ENCODE peak calls at places on chromosome 21, in ten cellular contexts. One of them, this sample, is unnamed.

GRCh38 chr21:20641251-20641650 is 357.0 kb upstream of the NCAM2 start:
- DNase-seq in GM23248: no peak
- DNase-seq in iPS DF 6.9: no peak
- DNase-seq in tibial artery: no peak
- DNase-seq in CD4-positive, CD25-positive, alpha-beta regulatory T cell: no peak
- DNase-seq in aorta: no peak
- DNase-seq in mesenchymal stem cell: no peak
- DNase-seq in cardiac fibroblast: no peak
- DNase-seq in lower lobe of right lung: no peak
- DNase-seq in choroid plexus epithelial cell: no peak
- DNase-seq in this sample: no peak

GRCh38 chr21:32140212-32141008 is 138.4 kb downstream of the MIS18A start:
- DNase-seq in GM23248: peak
- DNase-seq in iPS DF 6.9: no peak
- DNase-seq in tibial artery: no peak
- DNase-seq in CD4-positive, CD25-positive, alpha-beta regulatory T cell: no peak
- DNase-seq in aorta: no peak
- DNase-seq in mesenchymal stem cell: no peak
- DNase-seq in cardiac fibroblast: no peak
- DNase-seq in lower lobe of right lung: no peak
- DNase-seq in choroid plexus epithelial cell: no peak
- DNase-seq in this sample: no peak

GRCh38 chr21:26818911-26819310 is 26.3 kb downstream of the ADAMTS1 start:
- DNase-seq in GM23248: no peak
- DNase-seq in iPS DF 6.9: no peak
- DNase-seq in tibial artery: no peak
- DNase-seq in CD4-positive, CD25-positive, alpha-beta regulatory T cell: no peak
- DNase-seq in aorta: no peak
- DNase-seq in mesenchymal stem cell: no peak
- DNase-seq in cardiac fibroblast: no peak
- DNase-seq in lower lobe of right lung: no peak
- DNase-seq in choroid plexus epithelial cell: no peak
- DNase-seq in this sample: no peak

GRCh38 chr21:38264581-38264980 is 7.8 kb downstream of the KCNJ15 start:
- DNase-seq in GM23248: no peak
- DNase-seq in iPS DF 6.9: no peak
- DNase-seq in tibial artery: no peak
- DNase-seq in CD4-positive, CD25-positive, alpha-beta regulatory T cell: no peak
- DNase-seq in aorta: no peak
- DNase-seq in mesenchymal stem cell: no peak
- DNase-seq in cardiac fibroblast: no peak
- DNase-seq in lower lobe of right lung: no peak
- DNase-seq in choroid plexus epithelial cell: no peak
- DNase-seq in this sample: no peak

GRCh38 chr21:31316488-31317169 is 27.4 kb downstream of the TIAM1 start:
- DNase-seq in GM23248: peak
- DNase-seq in iPS DF 6.9: no peak
- DNase-seq in tibial artery: no peak
- DNase-seq in CD4-positive, CD25-positive, alpha-beta regulatory T cell: no peak
- DNase-seq in aorta: no peak
- DNase-seq in mesenchymal stem cell: no peak
- DNase-seq in cardiac fibroblast: peak
- DNase-seq in lower lobe of right lung: no peak
- DNase-seq in choroid plexus epithelial cell: peak
- DNase-seq in this sample: no peak

GRCh38 chr21:19321688-19322087 is 918.1 kb upstream of the TMPRSS15 start:
- DNase-seq in GM23248: no peak
- DNase-seq in iPS DF 6.9: no peak
- DNase-seq in tibial artery: no peak
- DNase-seq in CD4-positive, CD25-positive, alpha-beta regulatory T cell: no peak
- DNase-seq in aorta: no peak
- DNase-seq in mesenchymal stem cell: no peak
- DNase-seq in cardiac fibroblast: no peak
- DNase-seq in lower lobe of right lung: no peak
- DNase-seq in choroid plexus epithelial cell: peak
- DNase-seq in this sample: no peak

GRCh38 chr21:17388226-17388625 is 124.6 kb upstream of the CXADR start:
- DNase-seq in GM23248: no peak
- DNase-seq in iPS DF 6.9: no peak
- DNase-seq in tibial artery: no peak
- DNase-seq in CD4-positive, CD25-positive, alpha-beta regulatory T cell: no peak
- DNase-seq in aorta: peak
- DNase-seq in mesenchymal stem cell: no peak
- DNase-seq in cardiac fibroblast: no peak
- DNase-seq in lower lobe of right lung: no peak
- DNase-seq in choroid plexus epithelial cell: no peak
- DNase-seq in this sample: no peak

GRCh38 chr21:18832950-18833349 is 429.4 kb upstream of the TMPRSS15 start:
- DNase-seq in GM23248: no peak
- DNase-seq in iPS DF 6.9: no peak
- DNase-seq in tibial artery: no peak
- DNase-seq in CD4-positive, CD25-positive, alpha-beta regulatory T cell: no peak
- DNase-seq in aorta: no peak
- DNase-seq in mesenchymal stem cell: peak
- DNase-seq in cardiac fibroblast: peak
- DNase-seq in lower lobe of right lung: no peak
- DNase-seq in choroid plexus epithelial cell: peak
- DNase-seq in this sample: no peak

GRCh38 chr21:19607983-19608668 is 1204.5 kb upstream of the TMPRSS15 start:
- DNase-seq in GM23248: no peak
- DNase-seq in iPS DF 6.9: no peak
- DNase-seq in tibial artery: no peak
- DNase-seq in CD4-positive, CD25-positive, alpha-beta regulatory T cell: no peak
- DNase-seq in aorta: no peak
- DNase-seq in mesenchymal stem cell: peak
- DNase-seq in cardiac fibroblast: no peak
- DNase-seq in lower lobe of right lung: no peak
- DNase-seq in choroid plexus epithelial cell: peak
- DNase-seq in this sample: no peak

GRCh38 chr21:36384885-36385232 is 333 bp upstream of the CHAF1B start:
- DNase-seq in GM23248: no peak
- DNase-seq in iPS DF 6.9: no peak
- DNase-seq in tibial artery: no peak
- DNase-seq in CD4-positive, CD25-positive, alpha-beta regulatory T cell: no peak
- DNase-seq in aorta: no peak
- DNase-seq in mesenchymal stem cell: no peak
- DNase-seq in cardiac fibroblast: no peak
- DNase-seq in lower lobe of right lung: no peak
- DNase-seq in choroid plexus epithelial cell: no peak
- DNase-seq in this sample: no peak

GRCh38 chr21:36388076-36388475 is 2.9 kb downstream of the CHAF1B start:
- DNase-seq in GM23248: no peak
- DNase-seq in iPS DF 6.9: no peak
- DNase-seq in tibial artery: no peak
- DNase-seq in CD4-positive, CD25-positive, alpha-beta regulatory T cell: no peak
- DNase-seq in aorta: no peak
- DNase-seq in mesenchymal stem cell: no peak
- DNase-seq in cardiac fibroblast: no peak
- DNase-seq in lower lobe of right lung: no peak
- DNase-seq in choroid plexus epithelial cell: no peak
- DNase-seq in this sample: no peak

GRCh38 chr21:36385233-36385908 is at the start of gene CHAF1B:
- DNase-seq in GM23248: peak
- DNase-seq in iPS DF 6.9: peak
- DNase-seq in tibial artery: peak
- DNase-seq in CD4-positive, CD25-positive, alpha-beta regulatory T cell: peak
- DNase-seq in aorta: peak
- DNase-seq in mesenchymal stem cell: peak
- DNase-seq in cardiac fibroblast: peak
- DNase-seq in lower lobe of right lung: peak
- DNase-seq in choroid plexus epithelial cell: peak
- DNase-seq in this sample: peak

GRCh38 chr21:36388835-36389234 is 3.6 kb downstream of the CHAF1B start:
- DNase-seq in GM23248: peak
- DNase-seq in iPS DF 6.9: peak
- DNase-seq in tibial artery: no peak
- DNase-seq in CD4-positive, CD25-positive, alpha-beta regulatory T cell: no peak
- DNase-seq in aorta: no peak
- DNase-seq in mesenchymal stem cell: peak
- DNase-seq in cardiac fibroblast: peak
- DNase-seq in lower lobe of right lung: no peak
- DNase-seq in choroid plexus epithelial cell: peak
- DNase-seq in this sample: no peak

DNA sequence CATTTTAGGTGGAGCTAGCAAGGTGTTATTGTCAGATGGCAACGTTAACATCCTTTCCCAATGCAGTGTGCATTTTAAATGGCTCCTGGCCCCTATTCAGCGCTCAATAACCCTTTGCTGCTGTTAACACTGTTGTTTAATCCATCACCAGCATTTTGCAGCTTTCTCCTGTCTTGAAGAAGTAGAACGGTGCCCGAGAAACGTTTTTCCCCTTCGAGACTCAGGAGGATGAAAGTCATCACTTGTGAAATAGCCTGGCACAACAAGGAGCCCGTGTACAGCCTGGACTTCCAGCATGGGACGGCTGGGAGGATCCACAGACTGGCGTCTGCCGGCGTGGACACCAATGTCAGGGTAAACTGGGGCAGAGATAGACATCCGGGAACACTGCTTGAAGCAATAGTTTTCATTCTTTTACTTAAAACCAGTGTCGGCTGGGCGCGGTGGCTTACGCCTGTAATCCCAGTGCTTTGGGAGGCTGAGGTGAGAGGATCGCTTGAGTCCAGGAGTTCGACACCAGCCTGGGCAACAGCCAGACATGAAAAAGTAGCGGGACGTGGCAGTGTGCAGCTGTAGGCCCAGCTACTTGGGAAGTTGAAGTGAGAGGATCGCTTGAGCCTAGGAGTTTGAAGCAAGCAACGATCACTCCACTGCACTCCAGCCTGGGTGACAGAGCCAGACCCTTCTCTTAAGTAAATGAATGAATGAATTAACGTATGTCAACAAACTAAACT is 884 bp downstream of the CHAF1B start:
- DNase-seq in GM23248: peak
- DNase-seq in iPS DF 6.9: no peak
- DNase-seq in tibial artery: no peak
- DNase-seq in CD4-positive, CD25-positive, alpha-beta regulatory T cell: no peak
- DNase-seq in aorta: no peak
- DNase-seq in mesenchymal stem cell: no peak
- DNase-seq in cardiac fibroblast: peak
- DNase-seq in lower lobe of right lung: no peak
- DNase-seq in choroid plexus epithelial cell: peak
- DNase-seq in this sample: no peak
- H3K4me3 ChIP-seq in GM23248: peak
- H3K4me3 ChIP-seq in iPS DF 6.9: peak
- H3K4me3 ChIP-seq in tibial artery: peak
- H3K4me3 ChIP-seq in CD4-positive, CD25-positive, alpha-beta regulatory T cell: peak
- H3K4me3 ChIP-seq in aorta: peak
- H3K4me3 ChIP-seq in mesenchymal stem cell: peak
- H3K4me3 ChIP-seq in cardiac fibroblast: peak
- H3K4me3 ChIP-seq in lower lobe of right lung: peak
- H3K4me3 ChIP-seq in choroid plexus epithelial cell: peak
- H3K4me3 ChIP-seq in this sample: peak

DNA sequence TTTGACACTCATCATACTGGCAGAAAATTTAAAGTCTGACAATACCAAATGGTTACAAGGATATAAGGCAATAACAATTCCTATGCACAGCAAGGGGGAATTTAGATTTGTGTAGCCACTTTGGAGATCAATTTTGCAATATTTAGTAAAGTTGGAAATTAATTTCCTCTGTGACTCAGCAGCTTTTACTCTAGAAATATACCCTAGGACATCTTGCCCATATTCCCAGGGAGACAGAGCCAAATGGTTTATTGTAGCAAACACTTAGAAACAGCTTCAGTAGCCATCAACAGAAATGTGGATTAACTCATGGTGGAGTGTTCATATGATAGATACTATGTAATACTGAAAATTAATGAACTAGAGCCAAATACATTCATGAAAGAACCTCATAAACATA is 104.6 kb downstream of the BACH1 start:
- DNase-seq in GM23248: no peak
- DNase-seq in iPS DF 6.9: no peak
- DNase-seq in tibial artery: no peak
- DNase-seq in CD4-positive, CD25-positive, alpha-beta regulatory T cell: no peak
- DNase-seq in aorta: no peak
- DNase-seq in mesenchymal stem cell: no peak
- DNase-seq in cardiac fibroblast: peak
- DNase-seq in lower lobe of right lung: no peak
- DNase-seq in choroid plexus epithelial cell: peak
- DNase-seq in this sample: no peak
- H3K4me3 ChIP-seq in GM23248: no peak
- H3K4me3 ChIP-seq in iPS DF 6.9: no peak
- H3K4me3 ChIP-seq in tibial artery: no peak
- H3K4me3 ChIP-seq in CD4-positive, CD25-positive, alpha-beta regulatory T cell: no peak
- H3K4me3 ChIP-seq in aorta: no peak
- H3K4me3 ChIP-seq in mesenchymal stem cell: no peak
- H3K4me3 ChIP-seq in cardiac fibroblast: no peak
- H3K4me3 ChIP-seq in lower lobe of right lung: no peak
- H3K4me3 ChIP-seq in choroid plexus epithelial cell: no peak
- H3K4me3 ChIP-seq in this sample: no peak

DNA sequence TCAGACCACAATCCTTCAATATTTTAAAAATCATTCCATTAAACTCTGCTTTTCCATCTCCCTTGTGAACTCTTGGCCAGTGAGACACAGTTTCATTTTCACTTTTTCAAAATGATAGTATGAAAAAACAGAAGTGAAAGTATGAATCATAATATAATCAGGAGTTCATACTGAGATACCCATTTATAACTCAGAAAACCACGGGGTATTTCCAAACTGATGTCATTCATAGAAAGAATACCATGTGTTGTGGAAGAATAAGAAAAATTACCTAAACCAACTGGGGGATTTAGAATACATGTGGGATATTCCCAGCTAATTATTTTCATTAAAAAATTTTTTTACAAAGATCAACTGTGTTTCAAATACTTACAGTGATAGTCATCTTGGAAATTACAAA is 149.9 kb downstream of the MRPL39 start:
- DNase-seq in GM23248: peak
- DNase-seq in iPS DF 6.9: no peak
- DNase-seq in tibial artery: no peak
- DNase-seq in CD4-positive, CD25-positive, alpha-beta regulatory T cell: peak
- DNase-seq in aorta: no peak
- DNase-seq in mesenchymal stem cell: peak
- DNase-seq in cardiac fibroblast: peak
- DNase-seq in lower lobe of right lung: no peak
- DNase-seq in choroid plexus epithelial cell: peak
- DNase-seq in this sample: no peak
- H3K4me3 ChIP-seq in GM23248: peak
- H3K4me3 ChIP-seq in iPS DF 6.9: no peak
- H3K4me3 ChIP-seq in tibial artery: no peak
- H3K4me3 ChIP-seq in CD4-positive, CD25-positive, alpha-beta regulatory T cell: peak
- H3K4me3 ChIP-seq in aorta: no peak
- H3K4me3 ChIP-seq in mesenchymal stem cell: no peak
- H3K4me3 ChIP-seq in cardiac fibroblast: no peak
- H3K4me3 ChIP-seq in lower lobe of right lung: no peak
- H3K4me3 ChIP-seq in choroid plexus epithelial cell: no peak
- H3K4me3 ChIP-seq in this sample: no peak

GRCh38 chr21:16011719-16012118 is 281.9 kb downstream of the USP25 start:
- DNase-seq in GM23248: no peak
- DNase-seq in iPS DF 6.9: no peak
- DNase-seq in tibial artery: no peak
- DNase-seq in CD4-positive, CD25-positive, alpha-beta regulatory T cell: no peak
- DNase-seq in aorta: no peak
- DNase-seq in mesenchymal stem cell: no peak
- DNase-seq in cardiac fibroblast: no peak
- DNase-seq in lower lobe of right lung: no peak
- DNase-seq in choroid plexus epithelial cell: no peak
- DNase-seq in this sample: no peak

GRCh38 chr21:16007933-16008332 is 278.2 kb downstream of the USP25 start:
- DNase-seq in GM23248: no peak
- DNase-seq in iPS DF 6.9: no peak
- DNase-seq in tibial artery: no peak
- DNase-seq in CD4-positive, CD25-positive, alpha-beta regulatory T cell: no peak
- DNase-seq in aorta: no peak
- DNase-seq in mesenchymal stem cell: no peak
- DNase-seq in cardiac fibroblast: no peak
- DNase-seq in lower lobe of right lung: no peak
- DNase-seq in choroid plexus epithelial cell: peak
- DNase-seq in this sample: no peak

GRCh38 chr21:16013570-16013969 is 283.8 kb downstream of the USP25 start:
- DNase-seq in GM23248: no peak
- DNase-seq in iPS DF 6.9: no peak
- DNase-seq in tibial artery: no peak
- DNase-seq in CD4-positive, CD25-positive, alpha-beta regulatory T cell: no peak
- DNase-seq in aorta: no peak
- DNase-seq in mesenchymal stem cell: no peak
- DNase-seq in cardiac fibroblast: no peak
- DNase-seq in lower lobe of right lung: no peak
- DNase-seq in choroid plexus epithelial cell: no peak
- DNase-seq in this sample: no peak
- H3K4me3 ChIP-seq in GM23248: no peak
- H3K4me3 ChIP-seq in iPS DF 6.9: no peak
- H3K4me3 ChIP-seq in tibial artery: no peak
- H3K4me3 ChIP-seq in CD4-positive, CD25-positive, alpha-beta regulatory T cell: no peak
- H3K4me3 ChIP-seq in aorta: no peak
- H3K4me3 ChIP-seq in mesenchymal stem cell: no peak
- H3K4me3 ChIP-seq in cardiac fibroblast: no peak
- H3K4me3 ChIP-seq in lower lobe of right lung: no peak
- H3K4me3 ChIP-seq in choroid plexus epithelial cell: no peak
- H3K4me3 ChIP-seq in this sample: no peak

This sample was measured in Jurkat, Clone E6-1.